ENCODE peak calls at places on chromosomes 1 and 21, in eight cellular contexts. M, H, W, R, X, D, U and S are unnamed samples.

GRCh38 chr1:100009458-100009857 is 39.7 kb downstream of the SLC35A3 start:
- DNase-seq in M (no peak), H (no peak), W (no peak), R (no peak), X (no peak), D (no peak), U (no peak), S (no peak)

GRCh38 chr1:164703971-164704411 is 145.0 kb downstream of the PBX1 start:
- DNase-seq in M (no peak), H (no peak), W (no peak), R (no peak), X (no peak), D (peak), U (no peak), S (no peak)

GRCh38 chr1:181105134-181106021 is 16.9 kb downstream of the IER5 start:
- DNase-seq in M (peak), H (peak), W (peak), R (peak), X (peak), D (peak), U (peak), S (peak)

GRCh38 chr1:29688477-29689365 is 452.4 kb downstream of the PTPRU start:
- DNase-seq in M (no peak), H (peak), W (no peak), R (no peak), X (no peak), D (no peak), U (peak), S (no peak)

GRCh38 chr1:115781830-115782229 is 13.3 kb upstream of the CASQ2 start:
- DNase-seq in M (no peak), H (no peak), W (no peak), R (no peak), X (no peak), D (no peak), U (no peak), S (no peak)

GRCh38 chr1:151720190-151720953 is 950 bp upstream of the RIIAD1 start:
- DNase-seq in M (no peak), H (no peak), W (peak), R (peak), X (no peak), D (no peak), U (no peak), S (no peak)

GRCh38 chr1:240667351-240667750 is 55.4 kb upstream of the GREM2 start:
- DNase-seq in M (no peak), H (no peak), W (peak), R (peak), X (no peak), D (no peak), U (no peak), S (no peak)

GRCh38 chr1:33863779-33864178 is at the start of gene HMGB4:
- DNase-seq in M (no peak), H (no peak), W (no peak), R (no peak), X (no peak), D (no peak), U (no peak), S (no peak)

GRCh38 chr1:10615336-10615735 is 140.6 kb downstream of the PEX14 start:
- DNase-seq in M (no peak), H (no peak), W (no peak), R (no peak), X (no peak), D (no peak), U (no peak), S (no peak)

GRCh38 chr1:206503591-206504362 is 3.6 kb upstream of the RASSF5 start:
- DNase-seq in M (no peak), H (peak), W (no peak), R (no peak), X (no peak), D (peak), U (no peak), S (no peak)

GRCh38 chr1:153774780-153775431 is at the start of gene SLC27A3:
- DNase-seq in M (no peak), H (no peak), W (peak), R (peak), X (peak), D (peak), U (no peak), S (no peak)

GRCh38 chr1:43994794-43995790 is 3.7 kb downstream of the CCDC24 start:
- DNase-seq in M (no peak), H (no peak), W (no peak), R (peak), X (no peak), D (peak), U (no peak), S (no peak)

GRCh38 chr1:67732750-67733151 is 47.8 kb downstream of the GADD45A start:
- DNase-seq in M (no peak), H (no peak), W (no peak), R (no peak), X (peak), D (no peak), U (no peak), S (no peak)

GRCh38 chr1:192516776-192517297 is 58.7 kb upstream of the RGS1 start:
- DNase-seq in M (no peak), H (no peak), W (no peak), R (no peak), X (no peak), D (peak), U (no peak), S (no peak)

GRCh38 chr1:234827181-234827580 is 217.2 kb upstream of the IRF2BP2 start:
- DNase-seq in M (no peak), H (no peak), W (no peak), R (no peak), X (no peak), D (no peak), U (no peak), S (no peak)

GRCh38 chr1:220881918-220882891 is 3.0 kb downstream of the HLX start:
- DNase-seq in M (no peak), H (no peak), W (no peak), R (no peak), X (peak), D (peak), U (no peak), S (no peak)

GRCh38 chr1:115411388-115412063 is 73.5 kb upstream of the NGF start:
- DNase-seq in M (no peak), H (no peak), W (no peak), R (no peak), X (no peak), D (no peak), U (no peak), S (no peak)

GRCh38 chr21:35743571-35743970 is 316.8 kb downstream of the SETD4 start:
- DNase-seq in M (no peak), H (peak), W (no peak), R (no peak), X (no peak), D (no peak), U (no peak), S (no peak)

GRCh38 chr1:187692799-187693198 is 864.0 kb downstream of the PLA2G4A start:
- DNase-seq in M (no peak), H (no peak), W (no peak), R (no peak), X (no peak), D (no peak), U (no peak), S (no peak)

GRCh38 chr1:33805988-33806387 is 57.9 kb upstream of the HMGB4 start:
- DNase-seq in M (no peak), H (no peak), W (no peak), R (no peak), X (no peak), D (no peak), U (no peak), S (no peak)

GRCh38 chr1:90707363-90707710 is 9.8 kb downstream of the BARHL2 start:
- DNase-seq in M (peak), H (no peak), W (peak), R (peak), X (no peak), D (peak), U (no peak), S (no peak)

GRCh38 chr1:20725189-20726106 is 7.1 kb downstream of the SH2D5 start:
- DNase-seq in M (no peak), H (peak), W (no peak), R (no peak), X (no peak), D (no peak), U (peak), S (no peak)

GRCh38 chr1:153399401-153400055 is 8.7 kb upstream of the S100A8 start:
- DNase-seq in M (no peak), H (no peak), W (no peak), R (no peak), X (no peak), D (no peak), U (no peak), S (no peak)

GRCh38 chr1:154405762-154406571 is 824 bp downstream of the IL6R start:
- DNase-seq in M (peak), H (no peak), W (peak), R (peak), X (peak), D (peak), U (peak), S (no peak)

GRCh38 chr1:14366361-14367018 is 232.0 kb upstream of the KAZN start:
- DNase-seq in M (no peak), H (no peak), W (no peak), R (peak), X (peak), D (no peak), U (no peak), S (no peak)

GRCh38 chr1:15187175-15187810 is 33.7 kb downstream of the TMEM51 start:
- DNase-seq in M (no peak), H (no peak), W (no peak), R (no peak), X (no peak), D (peak), U (no peak), S (no peak)

GRCh38 chr1:187027259-187027658 is 198.5 kb downstream of the PLA2G4A start:
- DNase-seq in M (no peak), H (no peak), W (no peak), R (no peak), X (no peak), D (no peak), U (no peak), S (no peak)

DNA sequence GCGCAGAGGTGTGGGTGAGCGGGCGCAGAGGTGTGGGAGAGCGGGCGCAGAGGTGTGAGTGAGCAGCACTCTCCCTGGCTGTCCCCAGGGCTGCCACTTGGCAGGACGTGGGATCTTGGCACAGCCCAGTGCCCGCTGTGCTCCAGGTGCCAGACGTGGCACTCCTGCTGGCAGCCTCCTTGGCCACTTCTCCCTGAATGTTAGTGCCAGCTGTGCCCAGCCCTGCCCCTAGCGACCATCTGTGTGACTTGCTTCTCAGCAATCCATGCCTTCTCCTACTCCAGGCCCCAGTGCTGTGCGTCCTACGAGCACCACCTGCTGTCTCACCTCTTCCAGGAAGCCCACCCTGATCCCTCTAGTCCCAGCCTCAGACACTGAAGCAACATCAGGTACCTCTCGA is 30.5 kb downstream of the KRTAP10-1 start:
- DNase-seq in M (no peak), H (no peak), W (peak), R (no peak), X (peak), D (peak), U (no peak), S (no peak)
- TF ChIP-seq CTCF in M (no peak), H (no peak), W (no peak), R (no peak), X (peak), D (peak), U (no peak), S (peak)

GRCh38 chr1:226736908-226737818 is 1.9 kb downstream of the ITPKB start:
- DNase-seq in M (peak), H (no peak), W (peak), R (peak), X (peak), D (peak), U (peak), S (no peak)
- TF ChIP-seq CTCF in M (peak), H (no peak), W (no peak), R (no peak), X (peak), D (no peak), U (no peak), S (no peak)

DNA sequence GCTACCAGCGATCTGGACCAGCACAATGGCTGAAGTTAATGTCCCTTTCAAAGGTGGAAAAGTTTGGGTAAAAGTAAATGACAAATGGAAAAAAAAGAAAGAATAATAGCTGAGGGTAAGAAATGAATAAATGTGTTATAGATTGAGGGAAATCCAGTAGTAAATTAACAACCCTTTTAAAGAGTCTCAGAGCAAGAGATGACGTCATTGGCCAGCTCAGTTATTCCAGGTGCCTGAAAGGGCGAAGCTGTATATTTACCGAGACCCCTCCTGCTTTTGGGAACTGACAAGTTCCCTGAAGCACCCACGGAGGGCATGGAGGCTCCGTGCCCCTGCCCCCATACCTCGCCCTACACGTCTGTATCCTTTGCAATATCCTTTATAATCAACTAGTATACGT is 40.5 kb upstream of the KCNJ6 start:
- DNase-seq in M (no peak), H (no peak), W (no peak), R (no peak), X (no peak), D (no peak), U (no peak), S (no peak)
- TF ChIP-seq CTCF in M (no peak), H (no peak), W (no peak), R (no peak), X (no peak), D (no peak), U (no peak), S (no peak)

GRCh38 chr21:31732538-31732864 is 583 bp upstream of the SCAF4 start:
- DNase-seq in M (no peak), H (no peak), W (no peak), R (no peak), X (no peak), D (no peak), U (peak), S (no peak)

GRCh38 chr21:31731802-31732537 is at the start of gene SCAF4:
- DNase-seq in M (peak), H (peak), W (peak), R (peak), X (peak), D (peak), U (peak), S (peak)

GRCh38 chr21:31730687-31731111 is 1.2 kb downstream of the SCAF4 start:
- DNase-seq in M (no peak), H (no peak), W (no peak), R (peak), X (no peak), D (no peak), U (no peak), S (no peak)

GRCh38 chr21:31729622-31730343 is 2.1 kb downstream of the SCAF4 start:
- DNase-seq in M (no peak), H (no peak), W (no peak), R (no peak), X (no peak), D (no peak), U (no peak), S (no peak)

DNA sequence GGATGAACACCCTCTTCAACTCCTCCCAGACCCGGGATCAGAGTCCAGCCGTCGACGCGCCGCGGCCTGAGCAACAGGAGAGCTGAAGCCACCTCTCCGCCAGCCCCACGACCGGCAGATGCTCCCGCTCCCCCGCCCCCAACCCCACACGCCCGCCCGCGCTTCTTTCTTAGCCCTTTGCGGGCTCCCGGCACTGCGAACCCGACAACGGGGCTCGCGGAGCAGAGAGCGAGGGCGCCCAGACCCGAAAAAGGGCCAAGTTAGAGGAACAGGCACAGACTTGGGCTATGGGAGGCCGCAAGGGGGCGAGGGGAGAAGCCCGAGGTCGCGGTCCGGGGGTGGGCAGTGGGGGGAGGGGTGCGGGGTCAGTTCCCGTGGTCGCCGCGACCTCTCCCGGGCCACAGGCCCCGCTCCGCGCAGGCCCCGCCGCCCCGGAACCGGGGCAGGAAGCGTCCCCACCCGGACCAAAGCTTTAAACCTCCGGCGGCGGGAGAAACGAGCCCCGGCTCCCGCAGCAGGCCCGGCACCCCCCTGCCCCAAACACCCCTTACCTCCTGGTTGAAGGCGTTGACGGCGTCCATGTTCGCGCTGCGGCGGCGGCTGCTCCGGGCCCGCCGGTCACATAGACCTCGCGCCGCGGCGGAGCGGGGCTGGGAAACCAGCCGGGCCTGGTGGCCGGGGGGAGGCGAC is 661 bp downstream of the SCAF4 start:
- DNase-seq in M (peak), H (no peak), W (peak), R (peak), X (peak), D (peak), U (no peak), S (no peak)
- TF ChIP-seq CTCF in M (peak), H (no peak), W (no peak), R (peak), X (peak), D (no peak), U (no peak), S (no peak)

DNA sequence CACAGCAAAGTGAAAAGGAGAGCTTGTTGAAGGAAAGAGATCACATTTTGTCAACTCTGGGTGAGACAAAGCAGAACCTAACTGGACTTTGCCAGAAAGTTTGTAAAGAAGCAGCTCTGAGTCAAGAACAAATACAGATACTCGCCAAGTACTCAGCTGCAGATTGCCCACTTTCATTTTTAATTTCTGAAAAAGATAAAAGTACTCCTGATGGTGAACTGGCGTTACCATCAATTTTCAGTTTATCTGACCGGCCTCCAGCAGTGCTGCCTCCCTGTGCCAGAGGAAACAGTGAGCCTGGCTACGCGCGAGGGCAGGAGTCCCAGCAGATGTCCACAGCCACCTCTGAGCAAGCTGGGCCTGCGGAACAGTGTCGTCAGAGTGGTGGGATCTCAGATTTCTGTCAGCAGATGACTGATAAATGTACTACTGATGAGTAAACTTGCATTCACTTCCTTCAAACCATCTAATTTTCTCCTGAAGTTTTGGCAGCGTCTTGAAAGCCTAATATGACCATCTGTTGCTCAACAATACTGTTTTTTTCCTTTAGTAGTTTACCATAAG is 43.8 kb downstream of the BACH1 start:
- DNase-seq in M (no peak), H (peak), W (no peak), R (no peak), X (peak), D (peak), U (no peak), S (no peak)
- TF ChIP-seq CTCF in M (no peak), H (peak), W (no peak), R (no peak), X (no peak), D (no peak), U (no peak), S (no peak)

GRCh38 chr1:113223040-113223439 is 150.0 kb downstream of the LRIG2 start:
- DNase-seq in M (no peak), H (no peak), W (no peak), R (no peak), X (no peak), D (no peak), U (no peak), S (no peak)

GRCh38 chr1:113216664-113217063 is 143.7 kb downstream of the LRIG2 start:
- DNase-seq in M (no peak), H (no peak), W (peak), R (no peak), X (no peak), D (no peak), U (no peak), S (no peak)

GRCh38 chr1:113217447-113218208 is 144.6 kb downstream of the LRIG2 start:
- DNase-seq in M (no peak), H (no peak), W (no peak), R (no peak), X (no peak), D (peak), U (no peak), S (no peak)

GRCh38 chr1:113219828-113220227 is 146.8 kb downstream of the LRIG2 start:
- DNase-seq in M (no peak), H (no peak), W (no peak), R (peak), X (no peak), D (no peak), U (no peak), S (no peak)

GRCh38 chr1:113219377-113219776 is 146.4 kb downstream of the LRIG2 start:
- DNase-seq in M (no peak), H (no peak), W (no peak), R (no peak), X (no peak), D (peak), U (no peak), S (no peak)
- TF ChIP-seq CTCF in M (peak), H (peak), W (no peak), R (peak), X (no peak), D (peak), U (no peak), S (peak)

GRCh38 chr1:243475966-243476365 is 220.1 kb downstream of the SDCCAG8 start:
- DNase-seq in M (no peak), H (no peak), W (no peak), R (peak), X (no peak), D (no peak), U (peak), S (no peak)
- TF ChIP-seq CTCF in M (peak), H (peak), W (no peak), R (peak), X (peak), D (no peak), U (peak), S (peak)